ENCODE peak calls at places on chromosomes 11 and 22, in nine cellular contexts. One of them, this sample, is unnamed.

GRCh38 chr11:125253795-125254525 is 89.4 kb downstream of the PKNOX2 start:
- DNase-seq in GM13977: no peak
- DNase-seq in RPMI7951: no peak
- DNase-seq in lower leg skin: no peak
- DNase-seq in mammary epithelial cell: no peak
- DNase-seq in stimulated activated CD8-positive, alpha-beta memory T cell treated with anti-CD3 and anti-CD28 coated beads, Interleukin-4, amount 100 ng/mL, for 4 hours: no peak
- DNase-seq in HFFc6: no peak
- DNase-seq in GM12891: no peak
- DNase-seq in MG63: no peak
- DNase-seq in this sample: no peak

GRCh38 chr11:70028147-70028855 is 49.8 kb upstream of the ANO1 start:
- DNase-seq in GM13977: no peak
- DNase-seq in RPMI7951: no peak
- DNase-seq in lower leg skin: peak
- DNase-seq in mammary epithelial cell: no peak
- DNase-seq in stimulated activated CD8-positive, alpha-beta memory T cell treated with anti-CD3 and anti-CD28 coated beads, Interleukin-4, amount 100 ng/mL, for 4 hours: no peak
- DNase-seq in HFFc6: no peak
- DNase-seq in GM12891: no peak
- DNase-seq in MG63: no peak
- DNase-seq in this sample: no peak

GRCh38 chr22:48823941-48824340 is 1003.7 kb downstream of the BRD1 start:
- DNase-seq in GM13977: no peak
- DNase-seq in RPMI7951: no peak
- DNase-seq in lower leg skin: no peak
- DNase-seq in mammary epithelial cell: no peak
- DNase-seq in stimulated activated CD8-positive, alpha-beta memory T cell treated with anti-CD3 and anti-CD28 coated beads, Interleukin-4, amount 100 ng/mL, for 4 hours: no peak
- DNase-seq in HFFc6: no peak
- DNase-seq in GM12891: no peak
- DNase-seq in MG63: no peak
- DNase-seq in this sample: no peak

GRCh38 chr22:37273126-37273845 is 9.0 kb upstream of the CYTH4 start:
- DNase-seq in GM13977: no peak
- DNase-seq in RPMI7951: peak
- DNase-seq in lower leg skin: no peak
- DNase-seq in mammary epithelial cell: peak
- DNase-seq in stimulated activated CD8-positive, alpha-beta memory T cell treated with anti-CD3 and anti-CD28 coated beads, Interleukin-4, amount 100 ng/mL, for 4 hours: no peak
- DNase-seq in HFFc6: peak
- DNase-seq in GM12891: no peak
- DNase-seq in MG63: peak
- DNase-seq in this sample: peak

GRCh38 chr11:4167758-4168157 is 73.2 kb downstream of the RRM1 start:
- DNase-seq in GM13977: no peak
- DNase-seq in RPMI7951: no peak
- DNase-seq in lower leg skin: no peak
- DNase-seq in mammary epithelial cell: no peak
- DNase-seq in stimulated activated CD8-positive, alpha-beta memory T cell treated with anti-CD3 and anti-CD28 coated beads, Interleukin-4, amount 100 ng/mL, for 4 hours: no peak
- DNase-seq in HFFc6: no peak
- DNase-seq in GM12891: no peak
- DNase-seq in MG63: no peak
- DNase-seq in this sample: no peak

GRCh38 chr11:43992138-43992537 is 49.7 kb downstream of the C11orf96 start:
- DNase-seq in GM13977: no peak
- DNase-seq in RPMI7951: no peak
- DNase-seq in lower leg skin: no peak
- DNase-seq in mammary epithelial cell: no peak
- DNase-seq in stimulated activated CD8-positive, alpha-beta memory T cell treated with anti-CD3 and anti-CD28 coated beads, Interleukin-4, amount 100 ng/mL, for 4 hours: no peak
- DNase-seq in HFFc6: no peak
- DNase-seq in GM12891: no peak
- DNase-seq in MG63: no peak
- DNase-seq in this sample: no peak

GRCh38 chr22:19432092-19432844 is at the start of gene MRPL40:
- DNase-seq in GM13977: peak
- DNase-seq in RPMI7951: peak
- DNase-seq in lower leg skin: peak
- DNase-seq in mammary epithelial cell: peak
- DNase-seq in stimulated activated CD8-positive, alpha-beta memory T cell treated with anti-CD3 and anti-CD28 coated beads, Interleukin-4, amount 100 ng/mL, for 4 hours: peak
- DNase-seq in HFFc6: peak
- DNase-seq in GM12891: peak
- DNase-seq in MG63: peak
- DNase-seq in this sample: peak

GRCh38 chr11:63023851-63024648 is 8.4 kb upstream of the SLC22A8 start:
- DNase-seq in GM13977: peak
- DNase-seq in RPMI7951: peak
- DNase-seq in lower leg skin: peak
- DNase-seq in mammary epithelial cell: peak
- DNase-seq in stimulated activated CD8-positive, alpha-beta memory T cell treated with anti-CD3 and anti-CD28 coated beads, Interleukin-4, amount 100 ng/mL, for 4 hours: peak
- DNase-seq in HFFc6: peak
- DNase-seq in GM12891: peak
- DNase-seq in MG63: peak
- DNase-seq in this sample: peak

GRCh38 chr11:18754308-18754707 is 28.3 kb upstream of the IGSF22 start:
- DNase-seq in GM13977: no peak
- DNase-seq in RPMI7951: peak
- DNase-seq in lower leg skin: no peak
- DNase-seq in mammary epithelial cell: peak
- DNase-seq in stimulated activated CD8-positive, alpha-beta memory T cell treated with anti-CD3 and anti-CD28 coated beads, Interleukin-4, amount 100 ng/mL, for 4 hours: no peak
- DNase-seq in HFFc6: no peak
- DNase-seq in GM12891: no peak
- DNase-seq in MG63: peak
- DNase-seq in this sample: no peak

GRCh38 chr11:95228081-95228859 is 2.7 kb downstream of the SESN3 start:
- DNase-seq in GM13977: no peak
- DNase-seq in RPMI7951: no peak
- DNase-seq in lower leg skin: no peak
- DNase-seq in mammary epithelial cell: peak
- DNase-seq in stimulated activated CD8-positive, alpha-beta memory T cell treated with anti-CD3 and anti-CD28 coated beads, Interleukin-4, amount 100 ng/mL, for 4 hours: no peak
- DNase-seq in HFFc6: no peak
- DNase-seq in GM12891: no peak
- DNase-seq in MG63: no peak
- DNase-seq in this sample: no peak

GRCh38 chr11:78783846-78784245 is 209.2 kb upstream of the NARS2 start:
- DNase-seq in GM13977: no peak
- DNase-seq in RPMI7951: no peak
- DNase-seq in lower leg skin: no peak
- DNase-seq in mammary epithelial cell: no peak
- DNase-seq in stimulated activated CD8-positive, alpha-beta memory T cell treated with anti-CD3 and anti-CD28 coated beads, Interleukin-4, amount 100 ng/mL, for 4 hours: no peak
- DNase-seq in HFFc6: no peak
- DNase-seq in GM12891: no peak
- DNase-seq in MG63: no peak
- DNase-seq in this sample: no peak

GRCh38 chr11:69654660-69655478 is 13.9 kb downstream of the CCND1 start:
- DNase-seq in GM13977: no peak
- DNase-seq in RPMI7951: peak
- DNase-seq in lower leg skin: no peak
- DNase-seq in mammary epithelial cell: no peak
- DNase-seq in stimulated activated CD8-positive, alpha-beta memory T cell treated with anti-CD3 and anti-CD28 coated beads, Interleukin-4, amount 100 ng/mL, for 4 hours: no peak
- DNase-seq in HFFc6: no peak
- DNase-seq in GM12891: no peak
- DNase-seq in MG63: peak
- DNase-seq in this sample: no peak

GRCh38 chr11:58222730-58223129 is 6.0 kb downstream of the OR10Q1 start:
- DNase-seq in GM13977: no peak
- DNase-seq in RPMI7951: peak
- DNase-seq in lower leg skin: no peak
- DNase-seq in mammary epithelial cell: peak
- DNase-seq in stimulated activated CD8-positive, alpha-beta memory T cell treated with anti-CD3 and anti-CD28 coated beads, Interleukin-4, amount 100 ng/mL, for 4 hours: no peak
- DNase-seq in HFFc6: peak
- DNase-seq in GM12891: no peak
- DNase-seq in MG63: no peak
- DNase-seq in this sample: no peak

GRCh38 chr11:102111011-102111786 is 952 bp downstream of the YAP1 start:
- DNase-seq in GM13977: peak
- DNase-seq in RPMI7951: peak
- DNase-seq in lower leg skin: peak
- DNase-seq in mammary epithelial cell: peak
- DNase-seq in stimulated activated CD8-positive, alpha-beta memory T cell treated with anti-CD3 and anti-CD28 coated beads, Interleukin-4, amount 100 ng/mL, for 4 hours: no peak
- DNase-seq in HFFc6: peak
- DNase-seq in GM12891: peak
- DNase-seq in MG63: peak
- DNase-seq in this sample: peak

GRCh38 chr11:45919806-45920530 is 2.3 kb upstream of the PEX16 start:
- DNase-seq in GM13977: no peak
- DNase-seq in RPMI7951: no peak
- DNase-seq in lower leg skin: no peak
- DNase-seq in mammary epithelial cell: no peak
- DNase-seq in stimulated activated CD8-positive, alpha-beta memory T cell treated with anti-CD3 and anti-CD28 coated beads, Interleukin-4, amount 100 ng/mL, for 4 hours: no peak
- DNase-seq in HFFc6: no peak
- DNase-seq in GM12891: no peak
- DNase-seq in MG63: no peak
- DNase-seq in this sample: no peak

GRCh38 chr11:134516529-134516928 is 104.5 kb upstream of the B3GAT1 start:
- DNase-seq in GM13977: no peak
- DNase-seq in RPMI7951: no peak
- DNase-seq in lower leg skin: peak
- DNase-seq in mammary epithelial cell: no peak
- DNase-seq in stimulated activated CD8-positive, alpha-beta memory T cell treated with anti-CD3 and anti-CD28 coated beads, Interleukin-4, amount 100 ng/mL, for 4 hours: no peak
- DNase-seq in HFFc6: no peak
- DNase-seq in GM12891: no peak
- DNase-seq in MG63: no peak
- DNase-seq in this sample: no peak

GRCh38 chr22:23531283-23531921 is 48.7 kb downstream of the IGLL1 start:
- DNase-seq in GM13977: no peak
- DNase-seq in RPMI7951: no peak
- DNase-seq in lower leg skin: no peak
- DNase-seq in mammary epithelial cell: no peak
- DNase-seq in stimulated activated CD8-positive, alpha-beta memory T cell treated with anti-CD3 and anti-CD28 coated beads, Interleukin-4, amount 100 ng/mL, for 4 hours: no peak
- DNase-seq in HFFc6: no peak
- DNase-seq in GM12891: no peak
- DNase-seq in MG63: no peak
- DNase-seq in this sample: no peak

GRCh38 chr11:66218026-66218425 is 50.4 kb upstream of the RAB1B start:
- DNase-seq in GM13977: no peak
- DNase-seq in RPMI7951: no peak
- DNase-seq in lower leg skin: no peak
- DNase-seq in mammary epithelial cell: no peak
- DNase-seq in stimulated activated CD8-positive, alpha-beta memory T cell treated with anti-CD3 and anti-CD28 coated beads, Interleukin-4, amount 100 ng/mL, for 4 hours: no peak
- DNase-seq in HFFc6: no peak
- DNase-seq in GM12891: no peak
- DNase-seq in MG63: no peak
- DNase-seq in this sample: no peak

GRCh38 chr11:112837162-112837826 is 123.9 kb upstream of the NCAM1 start:
- DNase-seq in GM13977: no peak
- DNase-seq in RPMI7951: peak
- DNase-seq in lower leg skin: no peak
- DNase-seq in mammary epithelial cell: no peak
- DNase-seq in stimulated activated CD8-positive, alpha-beta memory T cell treated with anti-CD3 and anti-CD28 coated beads, Interleukin-4, amount 100 ng/mL, for 4 hours: no peak
- DNase-seq in HFFc6: no peak
- DNase-seq in GM12891: no peak
- DNase-seq in MG63: peak
- DNase-seq in this sample: no peak

GRCh38 chr11:10561043-10561818 is 7.2 kb downstream of the LYVE1 start:
- DNase-seq in GM13977: no peak
- DNase-seq in RPMI7951: no peak
- DNase-seq in lower leg skin: no peak
- DNase-seq in mammary epithelial cell: peak
- DNase-seq in stimulated activated CD8-positive, alpha-beta memory T cell treated with anti-CD3 and anti-CD28 coated beads, Interleukin-4, amount 100 ng/mL, for 4 hours: no peak
- DNase-seq in HFFc6: no peak
- DNase-seq in GM12891: no peak
- DNase-seq in MG63: no peak
- DNase-seq in this sample: no peak

GRCh38 chr11:74926304-74927030 is 22.4 kb downstream of the XRRA1 start:
- DNase-seq in GM13977: no peak
- DNase-seq in RPMI7951: peak
- DNase-seq in lower leg skin: no peak
- DNase-seq in mammary epithelial cell: peak
- DNase-seq in stimulated activated CD8-positive, alpha-beta memory T cell treated with anti-CD3 and anti-CD28 coated beads, Interleukin-4, amount 100 ng/mL, for 4 hours: no peak
- DNase-seq in HFFc6: peak
- DNase-seq in GM12891: no peak
- DNase-seq in MG63: peak
- DNase-seq in this sample: no peak

GRCh38 chr11:59401262-59401552 is 25.0 kb downstream of the OR5A2 start:
- DNase-seq in GM13977: no peak
- DNase-seq in RPMI7951: no peak
- DNase-seq in lower leg skin: no peak
- DNase-seq in mammary epithelial cell: no peak
- DNase-seq in stimulated activated CD8-positive, alpha-beta memory T cell treated with anti-CD3 and anti-CD28 coated beads, Interleukin-4, amount 100 ng/mL, for 4 hours: no peak
- DNase-seq in HFFc6: no peak
- DNase-seq in GM12891: no peak
- DNase-seq in MG63: no peak
- DNase-seq in this sample: no peak

GRCh38 chr11:777288-778255 is at the start of gene GATD1:
- DNase-seq in GM13977: peak
- DNase-seq in RPMI7951: peak
- DNase-seq in lower leg skin: peak
- DNase-seq in mammary epithelial cell: peak
- DNase-seq in stimulated activated CD8-positive, alpha-beta memory T cell treated with anti-CD3 and anti-CD28 coated beads, Interleukin-4, amount 100 ng/mL, for 4 hours: peak
- DNase-seq in HFFc6: peak
- DNase-seq in GM12891: peak
- DNase-seq in MG63: peak
- DNase-seq in this sample: peak